ENCODE peak calls at places on chromosomes 6 and 20, in five cellular contexts. L is endothelial cell, J is mucosa of descending colon, X is pancreas, R is mesothelial cell of epicardium. M is an unnamed sample.
A peak's percentile ranks its signal among the peaks of the same experiment; 100 is the strongest.

GRCh38 chr20:40717343-40717865 is 28.4 kb upstream of the MAFB start:
- DNase-seq in L (no peak), J (no peak), X (no peak), R (no peak), M (no peak)

GRCh38 chr6:154154389-154154967 is 115.4 kb downstream of the OPRM1 start:
- DNase-seq in L (peak; percentile 44), J (no peak), X (peak; percentile 50), R (no peak), M (no peak)

GRCh38 chr6:38279945-38280588 is 359.7 kb downstream of the BTBD9 start:
- DNase-seq in L (no peak), J (no peak), X (no peak), R (no peak), M (no peak)

GRCh38 chr6:104953410-104953953 is 3.4 kb upstream of the LIN28B start:
- DNase-seq in L (peak; percentile 75), J (no peak), X (no peak), R (no peak), M (no peak)

GRCh38 chr6:46011241-46012085 is 4.2 kb downstream of the CLIC5 start:
- DNase-seq in L (peak; percentile 9), J (peak; percentile 55), X (no peak), R (no peak), M (no peak)

GRCh38 chr6:97000138-97000537 is 75.6 kb downstream of the KLHL32 start:
- DNase-seq in L (no peak), J (no peak), X (no peak), R (no peak), M (no peak)

GRCh38 chr6:117169781-117170281 is 95.5 kb upstream of the VGLL2 start:
- DNase-seq in L (no peak), J (no peak), X (no peak), R (no peak), M (no peak)

GRCh38 chr20:53963670-53964466 is 106.5 kb downstream of the BCAS1 start:
- DNase-seq in L (no peak), J (no peak), X (no peak), R (no peak), M (no peak)

GRCh38 chr20:13865825-13866351 is 81.1 kb downstream of the NDUFAF5 start:
- DNase-seq in L (no peak), J (no peak), X (no peak), R (no peak), M (no peak)

GRCh38 chr6:79864001-79864400 is 83.4 kb downstream of the ELOVL4 start:
- DNase-seq in L (no peak), J (no peak), X (no peak), R (no peak), M (no peak)

GRCh38 chr20:60261323-60261722 is 303.1 kb downstream of the CDH26 start:
- DNase-seq in L (no peak), J (no peak), X (no peak), R (no peak), M (no peak)

GRCh38 chr20:62225026-62225425 is 4.9 kb upstream of the HRH3 start:
- DNase-seq in L (no peak), J (no peak), X (no peak), R (no peak), M (no peak)

GRCh38 chr6:149181304-149181703 is 136.2 kb upstream of the TAB2 start:
- DNase-seq in L (no peak), J (no peak), X (no peak), R (no peak), M (no peak)

GRCh38 chr6:83633609-83634008 is 75.3 kb downstream of the SNAP91 start:
- DNase-seq in L (no peak), J (no peak), X (no peak), R (no peak), M (no peak)

GRCh38 chr20:54598351-54598750 is 123.0 kb downstream of the DOK5 start:
- DNase-seq in L (no peak), J (no peak), X (no peak), R (no peak), M (no peak)

GRCh38 chr6:13079096-13079758 is 249.1 kb downstream of the TBC1D7 start:
- DNase-seq in L (no peak), J (no peak), X (no peak), R (no peak), M (no peak)

GRCh38 chr20:62063601-62063980 is 2.1 kb downstream of the TAF4 start:
- DNase-seq in L (no peak), J (no peak), X (no peak), R (no peak), M (no peak)

GRCh38 chr6:28211840-28212509 is 13.1 kb upstream of the ZSCAN9 start:
- DNase-seq in L (no peak), J (no peak), X (no peak), R (no peak), M (no peak)

DNA sequence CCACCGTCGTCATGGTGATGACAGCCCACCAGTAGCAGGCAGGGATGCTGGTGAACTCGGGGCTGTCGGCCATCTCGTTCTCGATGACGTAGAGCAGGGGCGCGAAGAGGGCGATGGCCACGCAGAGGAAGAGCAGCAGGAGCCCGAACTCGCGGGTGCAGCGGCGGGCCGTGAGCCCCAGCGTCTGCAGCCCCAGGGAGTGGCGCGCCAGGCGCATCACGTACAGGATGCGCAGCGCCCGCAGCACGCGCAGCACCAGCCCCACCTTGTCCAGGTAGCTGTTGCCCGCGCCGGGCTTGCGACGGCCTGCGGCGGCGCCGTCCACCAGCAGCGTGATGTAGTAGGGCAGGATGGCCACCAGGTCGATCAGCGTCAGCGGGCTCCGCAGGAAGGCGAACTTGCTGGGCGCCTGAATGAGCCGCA is 18.6 kb downstream of the KCNG1 start:
- DNase-seq in L (no peak), J (no peak), X (no peak), R (no peak), M (no peak)
- TF ChIP-seq CTCF in L (no peak), J (no peak), X (no peak), R (no peak), M (no peak)

DNA sequence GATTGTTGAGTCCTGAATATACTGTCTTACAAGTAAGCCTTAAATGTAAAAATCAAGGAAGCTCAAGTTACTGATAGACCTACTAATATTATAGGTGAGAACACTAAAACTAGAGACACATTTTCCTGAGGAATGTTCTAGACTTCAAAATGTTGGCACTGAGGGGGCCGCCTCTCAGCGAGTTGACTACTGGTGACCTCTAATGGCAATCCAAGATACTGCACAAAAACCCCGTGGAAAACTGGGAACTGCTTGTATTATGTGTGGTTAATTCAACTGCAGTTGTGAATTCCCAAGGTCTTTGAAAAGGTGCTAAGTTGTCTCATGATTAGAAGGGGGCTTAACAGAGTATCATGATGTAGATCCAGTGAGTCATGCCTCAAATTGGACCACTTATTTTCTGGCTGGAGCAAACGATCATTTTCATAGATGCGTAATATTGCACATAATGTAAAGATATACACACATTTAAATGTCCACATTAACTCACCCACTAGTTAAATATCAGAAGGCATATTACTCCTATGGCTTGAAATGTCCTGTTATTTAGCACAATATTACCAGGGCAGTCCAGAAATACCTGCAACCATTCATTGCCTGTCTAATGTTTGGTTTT is 336.2 kb downstream of the FOXA2 start:
- DNase-seq in L (peak; percentile 57), J (no peak), X (peak; percentile 10), R (no peak), M (no peak)
- TF ChIP-seq CTCF in L (peak; percentile 65), J (no peak), X (peak; percentile 18), R (peak; percentile 22), M (no peak)

GRCh38 chr6:72522735-72523141 is 99.1 kb upstream of the KCNQ5 start:
- DNase-seq in L (peak; percentile 47), J (no peak), X (peak; percentile 35), R (no peak), M (no peak)
- TF ChIP-seq CTCF in L (peak; percentile 21), J (no peak), X (no peak), R (no peak), M (no peak)

GRCh38 chr6:110781522-110782200 is 33.6 kb downstream of the CDK19 start:
- DNase-seq in L (no peak), J (no peak), X (no peak), R (no peak), M (no peak)
- TF ChIP-seq CTCF in L (no peak), J (no peak), X (no peak), R (no peak), M (no peak)

GRCh38 chr20:22862645-22863230 is 172.4 kb upstream of the SSTR4 start:
- DNase-seq in L (no peak), J (no peak), X (no peak), R (no peak), M (no peak)
- TF ChIP-seq CTCF in L (no peak), J (no peak), X (no peak), R (no peak), M (no peak)

GRCh38 chr6:132598473-132598872 is 8.9 kb upstream of the TAAR5 start:
- DNase-seq in L (peak; percentile 7), J (no peak), X (no peak), R (no peak), M (no peak)
- TF ChIP-seq CTCF in L (no peak), J (no peak), X (peak; percentile 17), R (no peak), M (no peak)

M was measured in activated B cell treated with CpG ODN at 0.5 μM for 24 hours.